ENCODE peak calls at places on chromosomes 16 and 17, in six cellular contexts. Y is SK-N-SH, I is GM12878, X is HCT116, M is H1, K is HepG2. P is an unnamed sample.

GRCh38 chr17:72004476-72005331 is 116.1 kb upstream of the SOX9 start:
- DNase-seq in Y (no peak), I (peak; percentile 79), X (no peak), M (no peak), K (no peak), P (no peak)

GRCh38 chr17:47733414-47734288 is 615 bp downstream of the TBX21 start:
- DNase-seq in Y (peak; percentile 82), I (no peak), X (no peak), M (no peak), K (no peak), P (no peak)

GRCh38 chr17:48131216-48131824 is 23.8 kb downstream of the SNX11 start:
- DNase-seq in Y (peak; percentile 82), I (no peak), X (peak; percentile 80), M (peak; percentile 68), K (peak; percentile 74), P (peak; percentile 57)

GRCh38 chr16:47612711-47613110 is 151.6 kb downstream of the PHKB start:
- DNase-seq in Y (no peak), I (no peak), X (no peak), M (no peak), K (no peak), P (no peak)

GRCh38 chr17:48597492-48597774 is 3.9 kb upstream of the HOXB5 start:
- DNase-seq in Y (no peak), I (no peak), X (no peak), M (no peak), K (no peak), P (no peak)

GRCh38 chr16:84423416-84423837 is 55.1 kb downstream of the ATP2C2 start:
- DNase-seq in Y (peak; percentile 44), I (peak; percentile 11), X (peak; percentile 80), M (no peak), K (peak; percentile 67), P (peak; percentile 1)

GRCh38 chr17:74547736-74548135 is 1.8 kb upstream of the CD300C start:
- DNase-seq in Y (no peak), I (no peak), X (no peak), M (no peak), K (no peak), P (no peak)

GRCh38 chr16:88899901-88900648 is 33.6 kb upstream of the PABPN1L start:
- DNase-seq in Y (no peak), I (no peak), X (no peak), M (no peak), K (no peak), P (no peak)

GRCh38 chr16:77304134-77304533 is 104.9 kb downstream of the SYCE1L start:
- DNase-seq in Y (no peak), I (no peak), X (no peak), M (no peak), K (no peak), P (no peak)

GRCh38 chr16:77307764-77308561 is 108.8 kb downstream of the SYCE1L start:
- DNase-seq in Y (no peak), I (no peak), X (no peak), M (no peak), K (no peak), P (no peak)

GRCh38 chr16:77304883-77305282 is 105.7 kb downstream of the SYCE1L start:
- DNase-seq in Y (no peak), I (no peak), X (no peak), M (no peak), K (peak; percentile 34), P (no peak)

GRCh38 chr16:77302685-77303084 is 103.5 kb downstream of the SYCE1L start:
- DNase-seq in Y (no peak), I (no peak), X (no peak), M (no peak), K (no peak), P (no peak)

DNA sequence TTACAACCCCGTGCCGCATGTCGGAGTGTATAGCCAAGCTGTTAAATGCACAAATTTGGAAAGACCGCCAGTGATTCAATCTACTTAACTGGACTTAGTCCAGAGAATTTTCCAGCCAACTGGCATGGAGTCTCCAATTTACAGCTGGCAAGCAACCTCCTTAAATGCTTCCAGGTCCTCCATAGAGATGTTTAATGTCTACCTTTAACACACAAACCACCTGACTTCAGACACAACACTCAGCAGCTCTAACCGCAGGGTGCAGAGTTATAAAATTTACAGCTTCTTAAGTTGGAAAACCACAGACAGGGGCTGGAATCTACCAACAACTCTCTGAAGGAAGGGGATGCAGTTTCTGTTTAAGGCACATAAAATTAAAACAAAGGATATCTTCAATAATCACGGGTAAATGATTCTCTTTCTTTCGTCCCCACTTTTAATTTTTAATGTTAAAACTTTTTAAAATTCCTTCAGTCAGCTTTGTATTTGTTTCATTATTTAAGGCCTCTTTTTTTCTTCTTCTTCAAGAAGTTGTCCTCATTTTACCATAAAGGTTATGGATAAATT is 106.9 kb downstream of the SYCE1L start:
- DNase-seq in Y (no peak), I (no peak), X (no peak), M (no peak), K (no peak), P (no peak)
- H3K9ac ChIP-seq in Y (no peak overlapping the region), I (no peak overlapping the region), X (no peak overlapping the region), M (no peak overlapping the region), K (no peak overlapping the region), P (no peak overlapping the region)

GRCh38 chr16:28924762-28925385 is at the start of gene RABEP2:
- DNase-seq in Y (peak; percentile 100), I (no peak), X (peak; percentile 92), M (peak; percentile 100), K (peak; percentile 86), P (no peak)
- TF ChIP-seq POLR2AphosphoS5 in Y (no peak), I (no peak), X (no peak), M (no peak), K (no peak), P (no peak)

GRCh38 chr16:72051818-72052217 is 2.5 kb upstream of the HP start:
- DNase-seq in Y (no peak), I (no peak), X (no peak), M (no peak), K (no peak), P (no peak)
- H3K27ac ChIP-seq in Y (no peak overlapping the region), I (no peak overlapping the region), X (no peak overlapping the region), M (no peak overlapping the region), K (no peak overlapping the region), P (no peak overlapping the region)

DNA sequence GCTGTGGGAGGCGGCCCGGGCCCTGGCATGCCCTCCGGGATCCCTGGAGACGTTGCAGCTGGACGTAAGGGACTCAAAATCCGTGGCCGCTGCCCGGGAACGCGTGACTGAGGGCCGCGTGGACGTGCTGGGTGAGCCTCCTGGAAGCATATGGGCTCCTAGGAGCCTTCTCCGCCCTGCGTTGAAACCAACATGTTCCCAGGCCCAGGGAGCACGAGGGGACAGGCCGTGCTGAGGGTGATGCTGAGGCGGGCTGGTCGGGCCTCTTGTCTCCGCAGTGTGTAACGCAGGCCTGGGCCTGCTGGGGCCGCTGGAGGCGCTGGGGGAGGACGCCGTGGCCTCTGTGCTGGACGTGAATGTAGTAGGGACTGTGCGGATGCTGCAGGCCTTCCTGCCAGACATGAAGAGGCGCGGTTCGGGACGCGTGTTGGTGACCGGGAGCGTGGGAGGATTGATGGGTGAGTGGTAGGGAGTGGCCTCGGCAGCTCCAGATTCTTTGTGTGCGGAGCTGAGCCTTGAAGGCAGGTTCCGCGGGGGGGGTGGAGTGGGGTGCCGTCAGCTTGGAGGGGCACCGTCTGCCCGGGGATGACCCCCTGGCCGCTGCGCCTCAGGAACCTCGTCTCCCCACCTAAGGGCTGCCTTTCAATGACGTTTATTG is 567 bp downstream of the HSD17B1 start:
- DNase-seq in Y (peak; percentile 76), I (no peak), X (no peak), M (no peak), K (no peak), P (no peak)
- H3K9ac ChIP-seq in Y (peak overlapping the region; percentile 87), I (no peak overlapping the region), X (peak overlapping the region; percentile 97), M (no peak overlapping the region), K (peak overlapping the region; percentile 97), P (no peak overlapping the region)

GRCh38 chr16:8885674-8886592 is 3.8 kb downstream of the LITAFD start:
- DNase-seq in Y (peak; percentile 69), I (no peak), X (no peak), M (no peak), K (peak; percentile 46), P (no peak)
- TF ChIP-seq POLR2AphosphoS5 in Y (no peak), I (no peak), X (no peak), M (no peak), K (no peak), P (peak; percentile 8)

P was measured in SK-N-MC.